ENCODE peak calls at places on chromosomes 1 and 21, in four cellular contexts. T, U, R and Y are unnamed samples.

GRCh38 chr1:21663251-21663950 is 5.8 kb downstream of the RAP1GAP start:
- DNase-seq in T (no peak), U (no peak), R (no peak), Y (no peak)

GRCh38 chr1:196027127-196027526 is 581.1 kb downstream of the KCNT2 start:
- DNase-seq in R (no peak), T (no peak), U (no peak), Y (no peak)

GRCh38 chr1:51733793-51734522 is 117.1 kb downstream of the OSBPL9 start:
- DNase-seq in U (peak), R (no peak), T (no peak), Y (no peak)

GRCh38 chr21:46617267-46618051 is 12.6 kb upstream of the S100B start:
- DNase-seq in T (no peak), R (no peak), U (peak), Y (peak)

GRCh38 chr1:25707280-25708016 is 90.9 kb downstream of the MAN1C1 start:
- DNase-seq in U (no peak), R (peak), T (no peak), Y (peak)

GRCh38 chr1:203135636-203136305 is 8.2 kb downstream of the ADORA1 start:
- DNase-seq in R (no peak), T (no peak), U (no peak), Y (no peak)

GRCh38 chr1:245353411-245353810 is 198.6 kb downstream of the KIF26B start:
- DNase-seq in R (no peak), U (no peak), T (no peak), Y (no peak)

GRCh38 chr1:243844186-243844585 is 5.9 kb downstream of the AKT3 start:
- DNase-seq in U (no peak), T (no peak), R (no peak), Y (no peak)

GRCh38 chr21:42461881-42462877 is 33.8 kb downstream of the RSPH1 start:
- DNase-seq in T (no peak), U (no peak), R (no peak), Y (no peak)

GRCh38 chr1:16140068-16140596 is 15.7 kb downstream of the EPHA2 start:
- DNase-seq in R (no peak), U (no peak), T (no peak), Y (no peak)

GRCh38 chr1:175072131-175072941 is 4.7 kb downstream of the TNN start:
- DNase-seq in U (peak), R (peak), T (no peak), Y (peak)

GRCh38 chr21:46058339-46059145 is 39.4 kb upstream of the COL6A2 start:
- DNase-seq in U (no peak), R (no peak), T (no peak), Y (no peak)

GRCh38 chr1:51421961-51422360 is 91.6 kb upstream of the TTC39A start:
- DNase-seq in R (peak), T (peak), U (peak), Y (peak)

GRCh38 chr21:43355196-43355924 is 71.6 kb downstream of the SIK1 start:
- DNase-seq in T (no peak), U (no peak), R (no peak), Y (no peak)

GRCh38 chr21:30629173-30629572 is 5.8 kb upstream of the KRTAP20-2 start:
- DNase-seq in U (peak), R (no peak), T (no peak), Y (no peak)

GRCh38 chr1:167984886-167985489 is 48.1 kb upstream of the MPC2 start:
- DNase-seq in R (no peak), T (no peak), U (peak), Y (no peak)

GRCh38 chr1:80893140-80893539 is 907.6 kb upstream of the ADGRL2 start:
- DNase-seq in R (no peak), T (no peak), U (peak), Y (peak)